ENCODE peak calls at places on chromosome 9, in four cellular contexts. One of them, this sample, is unnamed.
A peak's percentile ranks its signal among the peaks of the same experiment; 100 is the strongest.

GRCh38 chr9:85155380-85155779 is 485.9 kb downstream of the NTRK2 start:
- DNase-seq in astrocyte of the spinal cord: no peak
- DNase-seq in CD4-positive, alpha-beta T cell: no peak
- DNase-seq in upper lobe of right lung: no peak
- DNase-seq in this sample: no peak

GRCh38 chr9:109817846-109818472 is 38.0 kb downstream of the PALM2AKAP2 start:
- DNase-seq in astrocyte of the spinal cord: peak; percentile 97
- DNase-seq in CD4-positive, alpha-beta T cell: peak; percentile 6
- DNase-seq in upper lobe of right lung: no peak
- DNase-seq in this sample: peak; percentile 80

GRCh38 chr9:93120846-93121315 is 13.2 kb downstream of the NINJ1 start:
- DNase-seq in CD4-positive, alpha-beta T cell: no peak
- DNase-seq in astrocyte of the spinal cord: no peak
- DNase-seq in upper lobe of right lung: no peak
- DNase-seq in this sample: no peak

GRCh38 chr9:79913867-79914266 is 342.1 kb downstream of the TLE4 start:
- DNase-seq in CD4-positive, alpha-beta T cell: no peak
- DNase-seq in upper lobe of right lung: no peak
- DNase-seq in astrocyte of the spinal cord: no peak
- DNase-seq in this sample: no peak

GRCh38 chr9:109745335-109746283 is 34.4 kb upstream of the PALM2AKAP2 start:
- DNase-seq in CD4-positive, alpha-beta T cell: no peak
- DNase-seq in upper lobe of right lung: peak; percentile 71
- DNase-seq in astrocyte of the spinal cord: peak; percentile 73
- DNase-seq in this sample: no peak

GRCh38 chr9:15416880-15417279 is 5.8 kb upstream of the SNAPC3 start:
- DNase-seq in astrocyte of the spinal cord: peak; percentile 58
- DNase-seq in CD4-positive, alpha-beta T cell: peak; percentile 18
- DNase-seq in upper lobe of right lung: no peak
- DNase-seq in this sample: no peak

GRCh38 chr9:94929373-94929764 is 202.9 kb downstream of the AOPEP start:
- DNase-seq in upper lobe of right lung: no peak
- DNase-seq in CD4-positive, alpha-beta T cell: no peak
- DNase-seq in astrocyte of the spinal cord: peak; percentile 74
- DNase-seq in this sample: no peak

GRCh38 chr9:123996731-123997421 is 14.7 kb upstream of the LHX2 start:
- DNase-seq in astrocyte of the spinal cord: no peak
- DNase-seq in CD4-positive, alpha-beta T cell: no peak
- DNase-seq in upper lobe of right lung: no peak
- DNase-seq in this sample: no peak

GRCh38 chr9:110125207-110125751 is 82.7 kb downstream of the C9orf152 start:
- DNase-seq in upper lobe of right lung: peak; percentile 84
- DNase-seq in astrocyte of the spinal cord: peak; percentile 92
- DNase-seq in CD4-positive, alpha-beta T cell: no peak
- DNase-seq in this sample: peak; percentile 65

GRCh38 chr9:108885643-108886348 is 23.7 kb downstream of the ACTL7A start:
- DNase-seq in astrocyte of the spinal cord: peak; percentile 81
- DNase-seq in upper lobe of right lung: no peak
- DNase-seq in CD4-positive, alpha-beta T cell: no peak
- DNase-seq in this sample: no peak

GRCh38 chr9:93573204-93573828 is 3.1 kb upstream of the PHF2 start:
- DNase-seq in CD4-positive, alpha-beta T cell: no peak
- DNase-seq in astrocyte of the spinal cord: no peak
- DNase-seq in upper lobe of right lung: no peak
- DNase-seq in this sample: no peak

GRCh38 chr9:27743490-27743889 is 170.2 kb upstream of the C9orf72 start:
- DNase-seq in astrocyte of the spinal cord: no peak
- DNase-seq in CD4-positive, alpha-beta T cell: no peak
- DNase-seq in upper lobe of right lung: no peak
- DNase-seq in this sample: no peak

GRCh38 chr9:136527721-136528710 is 17.8 kb downstream of the NOTCH1 start:
- DNase-seq in upper lobe of right lung: no peak
- DNase-seq in astrocyte of the spinal cord: peak; percentile 28
- DNase-seq in CD4-positive, alpha-beta T cell: no peak
- DNase-seq in this sample: no peak
- TF ChIP-seq CTCF in upper lobe of right lung: no peak
- TF ChIP-seq CTCF in astrocyte of the spinal cord: no peak
- TF ChIP-seq CTCF in CD4-positive, alpha-beta T cell: no peak
- TF ChIP-seq CTCF in this sample: no peak

GRCh38 chr9:99134893-99135341 is 30.0 kb downstream of the TGFBR1 start:
- DNase-seq in CD4-positive, alpha-beta T cell: no peak
- DNase-seq in upper lobe of right lung: no peak
- DNase-seq in astrocyte of the spinal cord: peak; percentile 57
- DNase-seq in this sample: no peak
- TF ChIP-seq CTCF in CD4-positive, alpha-beta T cell: no peak
- TF ChIP-seq CTCF in upper lobe of right lung: no peak
- TF ChIP-seq CTCF in astrocyte of the spinal cord: no peak
- TF ChIP-seq CTCF in this sample: no peak

DNA sequence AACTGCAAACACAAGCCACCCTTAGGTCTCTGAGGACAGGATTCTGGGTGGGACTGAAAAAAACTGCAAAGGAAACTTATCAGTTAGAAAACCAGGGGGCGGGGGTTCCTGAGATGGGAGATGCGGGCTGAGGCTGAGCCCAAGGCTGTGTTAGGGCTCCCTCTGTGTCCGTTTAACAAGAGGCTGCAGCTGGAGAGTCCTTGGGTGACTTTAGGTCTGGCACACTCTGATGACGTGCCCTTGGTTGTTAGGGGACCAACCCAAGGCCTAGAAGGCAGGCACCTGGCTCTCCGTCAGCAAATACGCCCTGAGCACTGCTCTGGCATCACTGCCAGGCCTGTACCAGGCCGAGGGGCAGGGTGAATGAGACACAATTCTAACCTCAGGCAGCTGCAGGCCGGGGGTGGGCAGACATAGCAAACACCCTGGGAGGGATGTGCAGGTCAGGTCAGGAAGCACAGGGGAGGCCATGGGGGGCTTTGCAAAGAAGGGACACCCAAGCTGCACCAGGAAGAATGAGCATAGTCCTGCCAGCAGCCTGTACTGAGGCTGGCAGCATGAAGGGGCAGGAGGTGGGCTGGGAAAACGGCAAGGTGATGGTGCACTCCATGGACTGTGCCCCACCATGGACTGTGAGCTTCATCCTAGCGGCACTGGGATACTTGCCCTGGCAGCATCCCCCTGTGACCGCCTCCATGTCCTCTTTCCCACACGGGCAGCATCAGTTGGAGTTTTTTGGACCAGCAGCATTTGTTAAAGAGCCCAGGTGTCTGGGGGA is 137.9 kb downstream of the GABBR2 start:
- DNase-seq in CD4-positive, alpha-beta T cell: no peak
- DNase-seq in astrocyte of the spinal cord: no peak
- DNase-seq in upper lobe of right lung: no peak
- DNase-seq in this sample: no peak
- TF ChIP-seq CTCF in CD4-positive, alpha-beta T cell: no peak
- TF ChIP-seq CTCF in astrocyte of the spinal cord: no peak
- TF ChIP-seq CTCF in upper lobe of right lung: no peak
- TF ChIP-seq CTCF in this sample: no peak

GRCh38 chr9:97638666-97639065 is 5.0 kb downstream of the NCBP1 start:
- DNase-seq in CD4-positive, alpha-beta T cell: no peak
- DNase-seq in astrocyte of the spinal cord: no peak
- DNase-seq in upper lobe of right lung: no peak
- DNase-seq in this sample: no peak
- TF ChIP-seq CTCF in CD4-positive, alpha-beta T cell: no peak
- TF ChIP-seq CTCF in astrocyte of the spinal cord: peak; percentile 19
- TF ChIP-seq CTCF in upper lobe of right lung: no peak
- TF ChIP-seq CTCF in this sample: no peak

GRCh38 chr9:100240512-100240911 is 112.2 kb downstream of the TEX10 start:
- DNase-seq in upper lobe of right lung: no peak
- DNase-seq in CD4-positive, alpha-beta T cell: no peak
- DNase-seq in astrocyte of the spinal cord: no peak
- DNase-seq in this sample: no peak
- TF ChIP-seq CTCF in upper lobe of right lung: no peak
- TF ChIP-seq CTCF in CD4-positive, alpha-beta T cell: no peak
- TF ChIP-seq CTCF in astrocyte of the spinal cord: no peak
- TF ChIP-seq CTCF in this sample: no peak

GRCh38 chr9:34898846-34899245 is 59.2 kb upstream of the PHF24 start:
- DNase-seq in upper lobe of right lung: no peak
- DNase-seq in astrocyte of the spinal cord: no peak
- DNase-seq in CD4-positive, alpha-beta T cell: no peak
- DNase-seq in this sample: no peak

GRCh38 chr9:34899535-34900158 is 58.4 kb upstream of the PHF24 start:
- DNase-seq in upper lobe of right lung: peak; percentile 76
- DNase-seq in CD4-positive, alpha-beta T cell: peak; percentile 67
- DNase-seq in astrocyte of the spinal cord: peak; percentile 60
- DNase-seq in this sample: peak; percentile 84

GRCh38 chr9:34891386-34891785 is 66.7 kb upstream of the PHF24 start:
- DNase-seq in CD4-positive, alpha-beta T cell: no peak
- DNase-seq in upper lobe of right lung: no peak
- DNase-seq in astrocyte of the spinal cord: no peak
- DNase-seq in this sample: no peak

GRCh38 chr9:34892886-34893285 is 65.2 kb upstream of the PHF24 start:
- DNase-seq in astrocyte of the spinal cord: no peak
- DNase-seq in CD4-positive, alpha-beta T cell: no peak
- DNase-seq in upper lobe of right lung: no peak
- DNase-seq in this sample: no peak

GRCh38 chr9:34896112-34896511 is 62.0 kb upstream of the PHF24 start:
- DNase-seq in astrocyte of the spinal cord: no peak
- DNase-seq in CD4-positive, alpha-beta T cell: no peak
- DNase-seq in upper lobe of right lung: no peak
- DNase-seq in this sample: no peak
- TF ChIP-seq CTCF in astrocyte of the spinal cord: no peak
- TF ChIP-seq CTCF in CD4-positive, alpha-beta T cell: no peak
- TF ChIP-seq CTCF in upper lobe of right lung: no peak
- TF ChIP-seq CTCF in this sample: no peak

GRCh38 chr9:121107881-121108280 is 33.1 kb downstream of the CNTRL start:
- DNase-seq in CD4-positive, alpha-beta T cell: no peak
- DNase-seq in astrocyte of the spinal cord: no peak
- DNase-seq in upper lobe of right lung: no peak
- DNase-seq in this sample: no peak

GRCh38 chr9:121105531-121105930 is 30.8 kb downstream of the CNTRL start:
- DNase-seq in upper lobe of right lung: no peak
- DNase-seq in astrocyte of the spinal cord: no peak
- DNase-seq in CD4-positive, alpha-beta T cell: no peak
- DNase-seq in this sample: no peak

GRCh38 chr9:121107041-121107440 is 32.3 kb downstream of the CNTRL start:
- DNase-seq in upper lobe of right lung: no peak
- DNase-seq in CD4-positive, alpha-beta T cell: no peak
- DNase-seq in astrocyte of the spinal cord: no peak
- DNase-seq in this sample: no peak
- TF ChIP-seq CTCF in upper lobe of right lung: no peak
- TF ChIP-seq CTCF in CD4-positive, alpha-beta T cell: peak; percentile 59
- TF ChIP-seq CTCF in astrocyte of the spinal cord: no peak
- TF ChIP-seq CTCF in this sample: peak; percentile 31